ENCODE peak calls at places on chromosome 9, in six cellular contexts. O, V, Q, F, L and S are unnamed samples.

GRCh38 chr9:6680797-6681146 is 35.2 kb upstream of the GLDC start:
- DNase-seq in O (no peak), V (peak), Q (peak), F (no peak), L (peak), S (peak)

GRCh38 chr9:16626577-16627130 is 243.8 kb downstream of the BNC2 start:
- DNase-seq in O (no peak), V (peak), Q (no peak), F (peak), L (no peak), S (peak)

GRCh38 chr9:32413424-32413823 is 29.0 kb downstream of the ACO1 start:
- DNase-seq in O (no peak), V (no peak), Q (no peak), F (no peak), L (no peak), S (peak)

GRCh38 chr9:37950561-37950960 is 46.6 kb upstream of the SLC25A51 start:
- DNase-seq in O (no peak), V (no peak), Q (no peak), F (no peak), L (no peak), S (no peak)

GRCh38 chr9:114035845-114036785 is 42.0 kb downstream of the AMBP start:
- DNase-seq in O (no peak), V (no peak), Q (no peak), F (no peak), L (peak), S (no peak)

GRCh38 chr9:135060461-135061116 is 26.9 kb upstream of the OLFM1 start:
- DNase-seq in O (no peak), V (no peak), Q (no peak), F (peak), L (peak), S (no peak)

GRCh38 chr9:97749928-97750327 is 52.8 kb upstream of the XPA start:
- DNase-seq in O (no peak), V (no peak), Q (no peak), F (no peak), L (no peak), S (peak)

GRCh38 chr9:127976498-127976897 is 4.3 kb downstream of the EEIG1 start:
- DNase-seq in O (no peak), V (no peak), Q (no peak), F (no peak), L (no peak), S (no peak)

GRCh38 chr9:129554649-129555048 is 66.3 kb downstream of the C9orf50 start:
- DNase-seq in O (no peak), V (no peak), Q (no peak), F (no peak), L (no peak), S (no peak)

GRCh38 chr9:114250235-114250568 is 72.7 kb upstream of the ORM1 start:
- DNase-seq in O (no peak), V (peak), Q (no peak), F (no peak), L (peak), S (peak)

GRCh38 chr9:130857864-130858730 is 23.0 kb downstream of the ABL1 start:
- DNase-seq in O (no peak), V (peak), Q (no peak), F (peak), L (no peak), S (peak)

GRCh38 chr9:126301985-126302603 is 24.5 kb upstream of the MVB12B start:
- DNase-seq in O (peak), V (peak), Q (peak), F (peak), L (no peak), S (peak)

GRCh38 chr9:76764138-76764537 is at the start of gene PCA3:
- DNase-seq in O (no peak), V (no peak), Q (no peak), F (no peak), L (no peak), S (no peak)

GRCh38 chr9:88108779-88109178 is 29.5 kb downstream of the SPATA31C2 start:
- DNase-seq in O (no peak), V (no peak), Q (no peak), F (no peak), L (no peak), S (no peak)

GRCh38 chr9:14096182-14096922 is 217.6 kb downstream of the NFIB start:
- DNase-seq in O (no peak), V (peak), Q (peak), F (peak), L (no peak), S (peak)

GRCh38 chr9:2623866-2624682 is 2.5 kb downstream of the VLDLR start:
- DNase-seq in O (no peak), V (no peak), Q (no peak), F (no peak), L (no peak), S (no peak)

GRCh38 chr9:127263664-127264063 is 910 bp upstream of the GARNL3 start:
- DNase-seq in O (no peak), V (no peak), Q (no peak), F (no peak), L (no peak), S (no peak)

GRCh38 chr9:101586651-101587050 is 8.1 kb downstream of the PPP3R2 start:
- DNase-seq in O (no peak), V (no peak), Q (no peak), F (no peak), L (no peak), S (no peak)

GRCh38 chr9:84139296-84140100 is 158.9 kb downstream of the RMI1 start:
- DNase-seq in O (no peak), V (peak), Q (no peak), F (peak), L (no peak), S (peak)